ENCODE peak calls at places on chromosomes 6 and 20, in four cellular contexts. A is HCT116, T is PC-9, K is BE2C. P is an unnamed sample.

GRCh38 chr6:151325075-151326050 is 66.0 kb downstream of the ZBTB2 start:
- DNase-seq in A (peak; percentile 78), T (peak; percentile 51), K (peak; percentile 49), P (peak; percentile 86)

GRCh38 chr6:34232901-34233300 is 3.8 kb upstream of the HMGA1 start:
- DNase-seq in A (no peak), T (no peak), K (no peak), P (peak; percentile 46)

GRCh38 chr6:85130743-85131142 is 319.1 kb upstream of the NT5E start:
- DNase-seq in A (no peak), T (no peak), K (no peak), P (no peak)

GRCh38 chr6:41713161-41713649 is 22.2 kb downstream of the TFEB start:
- DNase-seq in A (no peak), T (peak; percentile 89), K (no peak), P (no peak)

GRCh38 chr6:88895911-88896310 is 67.5 kb downstream of the RNGTT start:
- DNase-seq in A (no peak), T (no peak), K (no peak), P (no peak)

GRCh38 chr6:25277857-25278256 is 1.3 kb upstream of the CARMIL1 start:
- DNase-seq in A (no peak), T (no peak), K (no peak), P (no peak)

GRCh38 chr6:113500221-113500620 is 356.9 kb upstream of the MARCKS start:
- DNase-seq in A (no peak), T (no peak), K (no peak), P (peak; percentile 8)

GRCh38 chr20:63108247-63108646 is 101.5 kb upstream of the BHLHE23 start:
- DNase-seq in A (no peak), T (no peak), K (no peak), P (no peak)

GRCh38 chr20:57609842-57610167 is 10.4 kb downstream of the ZBP1 start:
- DNase-seq in A (no peak), T (no peak), K (no peak), P (no peak)

GRCh38 chr6:107624541-107624940 is 134.6 kb downstream of the SOBP start:
- DNase-seq in A (no peak), T (peak; percentile 92), K (no peak), P (peak; percentile 30)

GRCh38 chr6:158040051-158040803 is 58.6 kb downstream of the SYNJ2 start:
- DNase-seq in A (peak; percentile 83), T (peak; percentile 97), K (peak; percentile 57), P (peak; percentile 99)

GRCh38 chr6:3749390-3749978 is 2.0 kb downstream of the PXDC1 start:
- DNase-seq in A (no peak), T (no peak), K (no peak), P (no peak)

GRCh38 chr6:11094411-11094851 is 797 bp downstream of the SMIM13 start:
- DNase-seq in A (no peak), T (peak; percentile 41), K (peak; percentile 54), P (peak; percentile 49)

GRCh38 chr6:132683543-132683942 is 24.6 kb upstream of the TAAR1 start:
- DNase-seq in A (no peak), T (no peak), K (no peak), P (peak; percentile 73)

GRCh38 chr6:13653296-13653695 is 38.2 kb downstream of the NOL7 start:
- DNase-seq in A (no peak), T (no peak), K (no peak), P (peak; percentile 4)

GRCh38 chr6:159720708-159721107 is 6.6 kb upstream of the WTAP start:
- DNase-seq in A (peak; percentile 42), T (peak; percentile 43), K (no peak), P (peak; percentile 40)

GRCh38 chr20:7361321-7361720 is 578.9 kb downstream of the HAO1 start:
- DNase-seq in A (no peak), T (no peak), K (no peak), P (no peak)

GRCh38 chr6:4313044-4313686 is 177.8 kb upstream of the ECI2 start:
- DNase-seq in A (peak; percentile 49), T (peak; percentile 83), K (no peak), P (peak; percentile 92)

GRCh38 chr6:44645276-44645675 is 257.8 kb downstream of the CDC5L start:
- DNase-seq in A (no peak), T (no peak), K (no peak), P (no peak)

GRCh38 chr6:101351173-101351572 is 42.3 kb upstream of the GRIK2 start:
- DNase-seq in A (no peak), T (no peak), K (no peak), P (no peak)

GRCh38 chr6:149012040-149012545 is 265.3 kb downstream of the UST start:
- DNase-seq in A (peak; percentile 65), T (no peak), K (no peak), P (peak; percentile 100)

GRCh38 chr6:137159912-137160311 is 13.5 kb downstream of the IL22RA2 start:
- DNase-seq in A (no peak), T (no peak), K (no peak), P (peak; percentile 12)

GRCh38 chr6:13769034-13769654 is 45.2 kb downstream of the MCUR1 start:
- DNase-seq in A (no peak), T (no peak), K (no peak), P (no peak)

GRCh38 chr6:78629154-78629721 is 238.1 kb upstream of the IRAK1BP1 start:
- DNase-seq in A (no peak), T (no peak), K (no peak), P (peak; percentile 34)

GRCh38 chr6:79427721-79428120 is 109.5 kb downstream of the LCA5 start:
- DNase-seq in A (no peak), T (no peak), K (peak; percentile 34), P (no peak)

GRCh38 chr6:106628658-106629102 is 618 bp downstream of the RTN4IP1 start:
- DNase-seq in A (no peak), T (peak; percentile 50), K (no peak), P (peak; percentile 8)

DNA sequence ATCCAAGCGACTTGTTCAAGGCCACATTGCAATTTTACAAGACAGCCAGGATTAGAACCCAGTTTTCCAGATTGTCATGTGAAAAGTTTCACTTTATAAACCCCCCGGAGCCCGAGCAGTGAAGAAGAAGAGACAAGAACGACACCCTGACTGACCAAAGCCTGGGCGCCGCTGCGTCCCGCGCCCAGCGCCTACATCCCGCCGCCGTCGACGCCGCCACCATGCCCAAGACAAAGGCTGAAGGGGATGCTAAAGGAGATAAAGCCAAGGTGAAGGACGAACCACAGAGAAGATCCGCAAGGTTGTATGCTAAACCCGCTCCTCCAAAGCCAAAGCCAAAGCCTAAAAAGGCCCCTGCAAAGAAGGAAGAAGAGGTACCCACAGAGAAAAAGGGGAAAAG is 27.1 kb upstream of the GJA1 start:
- DNase-seq in A (no peak), T (no peak), K (no peak), P (no peak)
- H3K4me3 ChIP-seq in A (no peak overlapping the region), T (no peak overlapping the region), K (no peak overlapping the region), P (no peak overlapping the region)

DNA sequence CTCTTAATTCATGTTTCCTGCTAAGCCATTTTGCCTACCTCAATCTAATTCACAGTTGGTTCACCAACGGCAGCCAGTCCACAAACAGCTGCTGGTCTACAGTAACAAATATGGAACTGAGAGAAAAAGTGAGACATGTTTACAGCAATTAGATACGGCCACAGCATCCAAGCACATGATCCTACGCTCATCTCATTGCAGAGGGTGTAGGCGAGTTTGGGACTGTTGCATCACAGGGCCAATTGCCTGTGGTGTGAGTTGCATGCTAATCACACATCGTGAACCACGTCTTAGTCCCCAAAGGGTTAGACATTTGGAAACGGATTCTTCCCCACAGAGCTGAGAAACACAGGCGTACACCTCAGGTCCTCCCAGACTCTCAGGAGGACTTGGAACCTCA is 166.9 kb downstream of the EYA2 start:
- DNase-seq in A (no peak), T (no peak), K (no peak), P (peak; percentile 34)
- H3K4me3 ChIP-seq in A (no peak overlapping the region), T (no peak overlapping the region), K (no peak overlapping the region), P (no peak overlapping the region)

GRCh38 chr6:129575378-129576118 is 134.4 kb downstream of the ARHGAP18 start:
- DNase-seq in A (peak; percentile 27), T (peak; percentile 66), K (no peak), P (peak; percentile 74)
- H3K4me3 ChIP-seq in A (no peak overlapping the region), T (peak overlapping the region; percentile 34), K (peak overlapping the region; percentile 7), P (no peak overlapping the region)

DNA sequence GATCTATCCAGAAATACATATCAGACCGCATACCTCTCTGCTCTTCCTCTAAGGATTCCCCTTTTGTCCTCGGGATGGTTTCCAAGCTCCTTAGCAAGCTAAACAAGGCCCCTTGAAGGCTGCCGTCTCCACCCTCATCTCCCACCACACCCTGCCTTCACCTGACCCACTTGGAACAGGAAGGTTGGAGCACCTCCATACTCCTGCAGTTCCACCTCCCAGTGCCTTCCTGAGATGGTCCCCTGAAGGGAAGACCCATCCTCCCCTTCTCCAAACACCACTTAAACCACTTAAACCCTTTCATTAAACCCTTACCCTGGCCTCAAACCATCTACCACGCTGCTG is 8.5 kb upstream of the POU5F1 start:
- DNase-seq in A (no peak), T (no peak), K (no peak), P (no peak)
- H3K4me3 ChIP-seq in A (no peak overlapping the region), T (no peak overlapping the region), K (no peak overlapping the region), P (no peak overlapping the region)

DNA sequence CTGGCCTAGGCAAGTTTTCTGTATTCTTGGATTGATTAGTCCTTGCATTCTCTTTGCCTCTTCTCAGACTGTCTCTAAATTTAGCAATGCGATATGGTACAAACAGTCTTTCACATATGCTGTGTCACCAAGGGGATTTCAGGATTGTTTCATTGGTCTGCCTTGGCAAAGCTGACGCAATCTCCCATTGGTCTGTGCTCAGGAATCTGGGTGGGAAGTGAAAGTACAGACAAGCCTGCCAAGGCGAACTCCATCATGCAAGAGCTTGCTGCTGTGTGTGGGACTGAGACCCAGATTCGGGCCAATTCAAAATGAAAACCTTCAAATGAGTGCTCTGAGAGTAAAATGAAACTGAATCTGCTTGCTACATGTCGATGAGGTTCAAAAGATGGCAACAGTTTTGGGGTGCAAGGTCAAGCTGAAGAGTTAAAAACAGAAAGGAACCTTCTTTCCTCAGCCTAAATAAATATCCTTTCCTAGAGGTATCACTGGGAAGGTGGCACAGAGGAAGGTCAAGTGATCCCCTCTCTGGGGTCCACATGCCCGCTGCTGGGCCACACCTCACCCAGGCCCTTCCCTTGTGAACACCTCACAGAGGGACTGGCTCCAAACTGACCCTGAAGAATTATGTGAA is 198.8 kb upstream of the PREP start:
- DNase-seq in A (no peak), T (peak; percentile 58), K (no peak), P (peak; percentile 100)
- H3K4me3 ChIP-seq in A (no peak overlapping the region), T (no peak overlapping the region), K (no peak overlapping the region), P (no peak overlapping the region)

P was measured in fibroblast of mammary gland.